ENCODE peak calls at places on chromosomes 6 and 20, in eight cellular contexts. H is AG08396; Z is T-helper 1 cell; I is endothelial cell of umbilical vein; R is activated CD8-positive, alpha-beta memory T cell treated with anti-CD3 and anti-CD28 coated beads for 4 hours; Q is EL; P is GM12878; E is COR-L47. D is an unnamed sample.

GRCh38 chr6:119052292-119052889 is 26.1 kb downstream of the FAM184A start:
- DNase-seq in P (no peak), R (no peak), E (no peak), I (no peak), Z (no peak), Q (no peak), H (no peak), D (no peak)

GRCh38 chr20:24795444-24795843 is 153.6 kb upstream of the CST7 start:
- DNase-seq in E (no peak), R (no peak), P (no peak), Z (no peak), H (no peak), I (no peak), Q (peak; percentile 30), D (no peak)

GRCh38 chr6:12060780-12061619 is 48.9 kb downstream of the HIVEP1 start:
- DNase-seq in I (no peak), Z (peak; percentile 71), H (no peak), Q (no peak), E (peak; percentile 85), P (peak; percentile 87), R (peak; percentile 16), D (peak; percentile 93)

GRCh38 chr6:143335865-143336264 is 114.6 kb downstream of the ADAT2 start:
- DNase-seq in H (no peak), I (no peak), Q (no peak), P (no peak), Z (no peak), R (no peak), E (no peak), D (no peak)

GRCh38 chr20:6036213-6036612 is 17.6 kb downstream of the LRRN4 start:
- DNase-seq in H (no peak), R (no peak), P (no peak), I (no peak), Q (no peak), E (no peak), Z (no peak), D (no peak)

GRCh38 chr6:18395177-18395850 is 8.2 kb downstream of the RNF144B start:
- DNase-seq in E (no peak), P (no peak), Z (no peak), Q (no peak), H (no peak), R (no peak), I (no peak), D (no peak)

GRCh38 chr6:90494067-90494773 is 92.7 kb downstream of the MAP3K7 start:
- DNase-seq in P (no peak), I (no peak), Z (no peak), E (no peak), Q (no peak), R (no peak), H (no peak), D (no peak)

GRCh38 chr6:6169141-6169540 is 151.3 kb downstream of the F13A1 start:
- DNase-seq in Z (no peak), R (no peak), P (no peak), H (no peak), Q (no peak), E (no peak), I (no peak), D (no peak)

GRCh38 chr6:42268835-42269204 is 51.2 kb upstream of the MRPS10 start:
- DNase-seq in Z (no peak), E (no peak), I (no peak), H (no peak), Q (no peak), R (no peak), P (no peak), D (no peak)

GRCh38 chr6:113856571-113857564 is at the start of gene MARCKS:
- DNase-seq in P (no peak), H (peak; percentile 92), E (peak; percentile 82), Q (peak; percentile 90), R (no peak), I (peak; percentile 93), Z (no peak), D (peak; percentile 98)

GRCh38 chr20:41300906-41301305 is 16.6 kb downstream of the ZHX3 start:
- DNase-seq in P (no peak), H (no peak), Q (no peak), R (no peak), E (no peak), Z (no peak), I (peak; percentile 41), D (no peak)

GRCh38 chr20:53828673-53829085 is 235.0 kb upstream of the ZNF217 start:
- DNase-seq in Q (peak; percentile 93), R (no peak), H (peak; percentile 72), E (no peak), Z (no peak), P (no peak), I (peak; percentile 96), D (no peak)

GRCh38 chr6:167345960-167346359 is 21.1 kb downstream of the TTLL2 start:
- DNase-seq in I (no peak), H (no peak), Z (no peak), R (no peak), Q (no peak), P (no peak), E (no peak), D (no peak)

GRCh38 chr6:63968650-63969049 is 333.0 kb downstream of the PHF3 start:
- DNase-seq in H (no peak), P (no peak), Z (no peak), I (no peak), Q (no peak), R (no peak), E (no peak), D (no peak)

GRCh38 chr6:131062245-131063027 is 609 bp downstream of the EPB41L2 start:
- DNase-seq in Q (peak; percentile 39), R (no peak), I (peak; percentile 26), E (no peak), Z (no peak), P (no peak), H (peak; percentile 29), D (no peak)

GRCh38 chr20:22815584-22815983 is 219.5 kb upstream of the SSTR4 start:
- DNase-seq in Q (no peak), R (no peak), E (no peak), Z (no peak), P (no peak), I (no peak), H (no peak), D (no peak)

GRCh38 chr20:41408986-41409385 is 42.4 kb upstream of the EMILIN3 start:
- DNase-seq in R (no peak), Q (no peak), Z (no peak), I (peak; percentile 21), P (no peak), H (no peak), E (peak; percentile 92), D (no peak)

GRCh38 chr6:38339914-38340313 is 299.8 kb downstream of the BTBD9 start:
- DNase-seq in Q (no peak), P (no peak), E (no peak), H (no peak), R (no peak), I (no peak), Z (no peak), D (no peak)

GRCh38 chr20:10337291-10337690 is 96.7 kb downstream of the MKKS start:
- DNase-seq in R (no peak), Q (no peak), P (no peak), Z (no peak), E (no peak), H (no peak), I (no peak), D (no peak)

GRCh38 chr20:6740096-6740495 is 27.4 kb upstream of the BMP2 start:
- DNase-seq in P (no peak), E (no peak), R (no peak), Z (no peak), H (no peak), Q (no peak), I (no peak), D (no peak)

GRCh38 chr6:109922851-109923250 is 55.3 kb upstream of the GPR6 start:
- DNase-seq in Q (peak; percentile 4), Z (no peak), E (no peak), H (no peak), R (no peak), P (no peak), I (no peak), D (no peak)

GRCh38 chr6:113172531-113172966 is 684.6 kb upstream of the MARCKS start:
- DNase-seq in Q (no peak), H (no peak), I (peak; percentile 87), E (peak; percentile 29), P (no peak), Z (no peak), R (no peak), D (peak; percentile 57)

GRCh38 chr6:11494786-11495564 is 42.6 kb upstream of the TMEM170B start:
- DNase-seq in I (no peak), H (no peak), R (no peak), P (no peak), E (no peak), Q (no peak), Z (no peak), D (no peak)